ENCODE peak calls at places on chromosomes 5 and 9, in ten cellular contexts. W is endothelial cell of umbilical vein, Y is HepG2, C is GM12892, Z is gastrocnemius medialis, Q is right lobe of liver, I is H54, B is stomach, A is uterus, M is A549. R is an unnamed sample.

GRCh38 chr5:141811287-141812155 is 66.7 kb downstream of the PCDH1 start:
- DNase-seq in Z (no peak), M (no peak), W (no peak), I (peak), A (no peak), B (no peak), C (peak), Q (no peak), Y (peak), R (peak)

GRCh38 chr5:135263022-135263668 is 135.9 kb downstream of the MACROH2A1 start:
- DNase-seq in A (peak), B (no peak), Z (peak), W (no peak), M (peak), Q (no peak), C (no peak), Y (peak), I (no peak), R (no peak)

GRCh38 chr5:172746725-172747124 is 24.3 kb downstream of the DUSP1 start:
- DNase-seq in B (no peak), W (no peak), I (no peak), Z (no peak), M (no peak), Y (no peak), A (no peak), Q (no peak), C (no peak), R (no peak)

GRCh38 chr5:174187481-174187880 is 142.0 kb downstream of the NSG2 start:
- DNase-seq in Q (peak), B (no peak), Z (no peak), M (no peak), W (no peak), Y (no peak), C (no peak), I (no peak), A (no peak), R (no peak)

GRCh38 chr9:135343136-135343535 is 136.4 kb upstream of the PPP1R26 start:
- DNase-seq in W (no peak), B (no peak), Y (no peak), Z (no peak), I (no peak), Q (no peak), M (no peak), C (no peak), A (no peak), R (no peak)

GRCh38 chr5:151151793-151152192 is 5.8 kb downstream of the ANXA6 start:
- DNase-seq in Y (no peak), I (no peak), Q (no peak), B (no peak), A (no peak), W (no peak), M (no peak), Z (no peak), C (no peak), R (no peak)

GRCh38 chr5:71681282-71681681 is 37.8 kb upstream of the CARTPT start:
- DNase-seq in W (peak), A (no peak), Y (no peak), Z (no peak), Q (no peak), I (no peak), B (no peak), C (no peak), M (peak), R (no peak)

GRCh38 chr5:131303537-131303936 is 39.7 kb downstream of the CDC42SE2 start:
- DNase-seq in I (no peak), W (no peak), Q (no peak), A (no peak), Y (no peak), M (no peak), Z (no peak), C (no peak), B (no peak), R (no peak)

GRCh38 chr5:137752873-137753226 is 1.3 kb downstream of the HNRNPA0 start:
- DNase-seq in M (peak), C (no peak), A (no peak), Y (peak), Z (peak), W (peak), I (no peak), Q (no peak), B (peak), R (peak)

GRCh38 chr5:92519717-92520632 is 1061.0 kb downstream of the NR2F1-AS1 start:
- DNase-seq in Y (no peak), I (no peak), W (no peak), B (no peak), C (no peak), A (no peak), Q (no peak), Z (no peak), M (no peak), R (no peak)

GRCh38 chr9:116737137-116737546 is 50.0 kb downstream of the TRIM32 start:
- DNase-seq in Z (peak), M (peak), W (peak), I (peak), Q (peak), B (peak), A (peak), Y (peak), C (peak), R (peak)

GRCh38 chr5:100790170-100790665 is 112.9 kb downstream of the ST8SIA4 start:
- DNase-seq in I (no peak), M (peak), Q (no peak), W (peak), B (no peak), Y (no peak), C (no peak), Z (no peak), A (no peak), R (peak)

GRCh38 chr5:31196309-31196708 is 2.8 kb downstream of the CDH6 start:
- DNase-seq in B (no peak), Z (no peak), I (no peak), A (no peak), W (no peak), C (no peak), M (peak), Y (peak), Q (no peak), R (no peak)

GRCh38 chr5:112006721-112007120 is 249.7 kb upstream of the NREP start:
- DNase-seq in M (no peak), Y (no peak), Q (no peak), C (no peak), I (no peak), W (peak), B (no peak), A (no peak), Z (no peak), R (no peak)

GRCh38 chr9:68895741-68896478 is 118.0 kb downstream of the PRKACG start:
- DNase-seq in B (no peak), C (no peak), M (no peak), Q (no peak), Y (no peak), W (no peak), I (no peak), Z (no peak), A (no peak), R (no peak)

GRCh38 chr9:129131300-129132145 is 20.3 kb downstream of the PTPA start:
- DNase-seq in W (peak), Y (peak), C (peak), A (peak), I (peak), Q (peak), M (peak), Z (peak), B (peak), R (peak)

GRCh38 chr5:140189977-140190867 is 15.2 kb downstream of the CYSTM1 start:
- DNase-seq in Y (no peak), B (no peak), C (no peak), I (no peak), Z (no peak), M (no peak), Q (no peak), A (no peak), W (peak), R (peak)

GRCh38 chr5:100647461-100648230 is 112.5 kb downstream of the FAM174A start:
- DNase-seq in Z (peak), B (peak), Q (no peak), Y (no peak), C (no peak), M (peak), A (peak), I (no peak), W (peak), R (peak)

GRCh38 chr5:134018154-134018985 is 13.6 kb upstream of the VDAC1 start:
- DNase-seq in Z (no peak), Y (peak), M (peak), B (peak), I (no peak), W (no peak), Q (peak), A (no peak), C (no peak), R (peak)

GRCh38 chr9:129209580-129209979 is 31.5 kb upstream of the IER5L start:
- DNase-seq in I (no peak), Z (no peak), B (no peak), Q (no peak), C (no peak), Y (no peak), A (no peak), W (no peak), M (no peak), R (no peak)

GRCh38 chr5:16321284-16321683 is 141.7 kb upstream of the MARCHF11 start:
- DNase-seq in Y (no peak), B (no peak), A (no peak), C (no peak), W (no peak), M (no peak), Z (no peak), I (no peak), Q (no peak), R (no peak)

GRCh38 chr5:179763215-179763945 is 30.4 kb upstream of the LTC4S start:
- DNase-seq in M (peak), W (peak), B (peak), Y (peak), I (peak), A (peak), C (no peak), Q (peak), Z (peak), R (peak)

GRCh38 chr9:129317179-129318011 is 139.3 kb upstream of the IER5L start:
- DNase-seq in M (peak), Z (no peak), B (no peak), I (no peak), C (no peak), Q (peak), Y (peak), A (peak), W (no peak), R (no peak)

GRCh38 chr9:105241356-105242043 is 3.0 kb upstream of the SLC44A1 start:
- DNase-seq in W (no peak), Z (no peak), A (no peak), B (no peak), Q (no peak), I (no peak), M (no peak), C (no peak), Y (no peak), R (no peak)

GRCh38 chr5:155767480-155767879 is 559.5 kb upstream of the SGCD start:
- DNase-seq in Z (no peak), B (no peak), A (no peak), I (no peak), C (no peak), Q (no peak), Y (no peak), M (no peak), W (no peak), R (no peak)

GRCh38 chr9:32136700-32137339 is 247.6 kb upstream of the ACO1 start:
- DNase-seq in Z (no peak), M (peak), Q (peak), B (no peak), Y (peak), W (no peak), C (no peak), A (no peak), I (peak), R (no peak)

GRCh38 chr5:148913985-148914421 is 87.6 kb downstream of the ADRB2 start:
- DNase-seq in Y (peak), M (peak), W (peak), Q (no peak), A (no peak), Z (no peak), I (peak), B (no peak), C (no peak), R (no peak)

GRCh38 chr9:74543145-74543544 is 46.0 kb downstream of the RORB start:
- DNase-seq in Q (no peak), C (no peak), I (no peak), Y (no peak), A (no peak), W (no peak), Z (no peak), B (no peak), M (no peak), R (no peak)

GRCh38 chr5:172731286-172732073 is 39.5 kb downstream of the DUSP1 start:
- DNase-seq in C (no peak), A (no peak), Q (peak), Z (peak), M (peak), I (peak), B (peak), Y (peak), W (no peak), R (no peak)

GRCh38 chr5:120124031-120124430 is 340.1 kb upstream of the PRR16 start:
- DNase-seq in Y (no peak), M (no peak), B (no peak), Z (no peak), Q (no peak), C (no peak), W (no peak), I (no peak), A (no peak), R (no peak)

GRCh38 chr5:152271420-152271819 is 133.7 kb downstream of the NMUR2 start:
- DNase-seq in M (peak), A (no peak), Z (no peak), B (peak), Y (peak), Q (no peak), C (no peak), W (no peak), I (peak), R (no peak)

GRCh38 chr9:15529566-15530324 is 19.0 kb upstream of the PSIP1 start:
- DNase-seq in C (peak), Q (no peak), B (no peak), Y (no peak), W (no peak), A (no peak), I (no peak), M (no peak), Z (no peak), R (no peak)

GRCh38 chr5:14816999-14817761 is 54.4 kb downstream of the ANKH start:
- DNase-seq in C (no peak), A (no peak), B (no peak), Q (peak), M (no peak), Z (peak), Y (no peak), W (no peak), I (peak), R (no peak)

GRCh38 chr9:3698531-3698930 is 172.7 kb upstream of the RFX3 start:
- DNase-seq in B (no peak), Q (no peak), W (no peak), C (no peak), I (no peak), M (no peak), Y (no peak), Z (no peak), A (no peak), R (no peak)

GRCh38 chr5:61304611-61305369 is 27.3 kb upstream of the ZSWIM6 start:
- DNase-seq in B (peak), A (no peak), M (peak), Q (no peak), Z (no peak), C (no peak), W (peak), Y (peak), I (no peak), R (peak)

GRCh38 chr9:126857261-126857960 is 3.0 kb upstream of the ZBTB34 start:
- DNase-seq in M (no peak), Y (no peak), Z (no peak), Q (peak), C (no peak), I (no peak), B (peak), A (no peak), W (no peak), R (no peak)

GRCh38 chr5:126119894-126120442 is 303.2 kb upstream of the GRAMD2B start:
- DNase-seq in W (no peak), M (no peak), Z (no peak), B (no peak), I (no peak), C (no peak), Q (no peak), A (no peak), Y (no peak), R (no peak)

GRCh38 chr9:106920091-106920490 is 57.1 kb downstream of the ZNF462 start:
- DNase-seq in W (no peak), C (no peak), Q (no peak), Y (no peak), Z (peak), I (no peak), A (no peak), M (no peak), B (no peak), R (no peak)

GRCh38 chr9:106921989-106922388 is 59.0 kb downstream of the ZNF462 start:
- DNase-seq in C (no peak), Q (no peak), Y (no peak), Z (no peak), W (no peak), B (no peak), A (no peak), I (no peak), M (no peak), R (no peak)

GRCh38 chr9:106918825-106919509 is 56.0 kb downstream of the ZNF462 start:
- DNase-seq in B (no peak), Y (no peak), A (no peak), C (no peak), Q (no peak), I (no peak), M (no peak), Z (peak), W (no peak), R (no peak)

GRCh38 chr9:106921341-106921899 is 58.5 kb downstream of the ZNF462 start:
- DNase-seq in Y (peak), A (peak), M (no peak), C (no peak), I (no peak), W (peak), Z (peak), Q (no peak), B (no peak), R (peak)

GRCh38 chr9:106920701-106921283 is 57.8 kb downstream of the ZNF462 start:
- DNase-seq in B (peak), I (no peak), M (no peak), Y (peak), A (no peak), Q (no peak), C (no peak), Z (no peak), W (peak), R (no peak)
- TF ChIP-seq POLR2A in B (no peak), I (no peak), M (no peak), Y (no peak), A (no peak), Q (no peak), C (no peak), Z (no peak), W (no peak), R (no peak)

DNA sequence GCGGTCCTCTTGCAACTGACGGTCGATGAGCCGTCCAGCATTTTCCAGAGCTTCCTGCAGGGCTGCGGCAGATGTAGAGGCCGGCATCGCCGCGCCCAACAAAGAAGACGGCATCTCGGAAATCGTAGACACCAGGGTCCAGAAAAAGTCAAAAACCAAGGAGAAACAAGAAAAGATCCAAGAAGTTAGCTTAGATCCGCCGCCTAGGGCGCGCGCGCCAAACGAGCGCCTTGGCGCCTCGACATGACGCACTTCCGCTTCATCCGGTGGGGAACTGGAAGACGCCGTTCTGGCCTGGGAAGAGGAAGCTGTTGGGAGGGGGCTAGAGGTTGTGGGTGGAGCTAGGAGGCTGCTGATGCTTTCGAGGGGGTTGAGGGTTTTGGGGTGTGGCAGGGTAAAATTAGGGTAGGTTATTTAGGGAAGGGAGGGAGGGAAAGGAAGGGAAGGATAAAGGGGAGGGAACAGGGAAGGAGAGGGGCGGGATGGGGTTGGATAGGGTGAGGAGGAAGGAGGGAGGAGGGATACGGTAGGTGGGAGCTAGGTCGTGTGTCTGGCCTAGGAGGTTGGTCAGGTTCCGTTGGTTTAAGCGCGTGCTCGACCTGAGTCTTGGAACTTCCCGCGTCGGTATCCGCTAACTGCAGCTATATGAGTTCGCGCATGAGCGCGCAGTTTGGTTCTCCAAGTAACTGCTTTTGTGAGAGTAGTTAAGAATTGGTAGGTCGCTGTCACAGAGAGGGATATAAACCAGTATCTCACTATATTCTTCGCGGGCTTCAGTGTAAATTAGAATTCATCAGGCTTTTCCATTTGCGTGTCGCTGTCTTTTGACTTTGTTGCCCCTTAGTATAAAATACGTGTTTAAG is at the start of gene NUP155:
- DNase-seq in I (peak), W (peak), M (peak), C (peak), B (peak), Q (peak), A (peak), Z (peak), Y (peak), R (peak)
- TF ChIP-seq POLR2A in I (peak), W (peak), M (peak), C (peak), B (no peak), Q (peak), A (no peak), Z (peak), Y (peak), R (peak)

GRCh38 chr9:19497276-19497675 is 88.5 kb downstream of the ACER2 start:
- DNase-seq in A (no peak), W (no peak), I (no peak), Z (no peak), B (no peak), Y (no peak), C (no peak), Q (no peak), M (no peak), R (no peak)
- TF ChIP-seq POLR2A in A (no peak), W (no peak), I (no peak), Z (no peak), B (no peak), Y (no peak), C (no peak), Q (no peak), M (no peak), R (no peak)

DNA sequence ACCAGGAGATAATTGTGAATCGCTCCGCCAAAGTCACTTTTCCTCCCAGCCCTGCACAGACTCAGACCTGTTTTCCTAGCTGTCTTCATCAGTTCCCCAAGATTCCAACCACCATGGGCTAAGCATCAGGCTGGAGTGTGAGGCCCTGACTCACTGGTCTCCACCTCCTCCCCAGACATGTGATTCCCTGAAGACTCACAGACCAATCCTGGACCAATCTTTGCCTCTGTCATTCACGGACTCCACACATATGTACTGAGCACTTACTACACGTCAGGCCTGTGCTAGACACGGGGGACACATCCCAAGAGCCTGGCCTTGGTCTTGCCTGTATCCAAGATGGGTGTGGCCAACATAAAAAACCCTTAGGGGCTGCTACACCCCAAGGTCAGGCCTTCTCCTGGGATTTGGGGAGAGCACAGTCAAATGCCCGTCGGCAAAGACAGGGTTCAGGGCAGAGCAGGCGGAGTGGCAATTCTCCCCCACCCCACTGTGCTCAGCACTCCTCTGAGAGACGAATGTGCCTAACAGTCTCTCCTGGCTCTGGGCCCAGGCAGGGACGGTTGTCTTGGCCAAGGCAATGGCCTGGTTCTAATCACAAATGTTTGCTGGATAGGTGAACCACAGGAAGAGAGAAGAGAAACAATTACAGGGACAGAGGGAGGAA is 11.9 kb downstream of the EEIG1 start:
- DNase-seq in I (peak), M (peak), W (no peak), Y (no peak), C (no peak), Z (peak), B (peak), A (peak), Q (peak), R (peak)
- TF ChIP-seq POLR2A in I (no peak), M (no peak), W (no peak), Y (no peak), C (no peak), Z (no peak), B (no peak), A (peak), Q (no peak), R (no peak)